ENCODE peak calls at places on chromosomes 11 and 22, in ten cellular contexts. One of them, this sample, is unnamed.

GRCh38 chr22:22752556-22753477 is 108.4 kb downstream of the GGTLC2 start:
- DNase-seq in cardiac muscle cell: no peak
- DNase-seq in left cardiac atrium: peak; percentile 47
- DNase-seq in A549: no peak
- DNase-seq in activated CD8-positive, alpha-beta memory T cell treated with anti-CD3 and anti-CD28 coated beads, Interleukin-2, amount 50 U/mL, for 48 hours: peak; percentile 23
- DNase-seq in activated CD8-positive, alpha-beta T cell treated with anti-CD3 and anti-CD28 coated beads for 36 hours: no peak
- DNase-seq in NCI-H1417: no peak
- DNase-seq in stromal cell of bone marrow: peak; percentile 23
- DNase-seq in RPMI7951: peak; percentile 18
- DNase-seq in left colon: no peak
- DNase-seq in this sample: no peak

GRCh38 chr11:115207166-115207591 is 297.0 kb downstream of the CADM1 start:
- DNase-seq in left colon: no peak
- DNase-seq in NCI-H1417: no peak
- DNase-seq in RPMI7951: no peak
- DNase-seq in left cardiac atrium: no peak
- DNase-seq in activated CD8-positive, alpha-beta T cell treated with anti-CD3 and anti-CD28 coated beads for 36 hours: no peak
- DNase-seq in activated CD8-positive, alpha-beta memory T cell treated with anti-CD3 and anti-CD28 coated beads, Interleukin-2, amount 50 U/mL, for 48 hours: no peak
- DNase-seq in cardiac muscle cell: peak; percentile 49
- DNase-seq in A549: no peak
- DNase-seq in stromal cell of bone marrow: no peak
- DNase-seq in this sample: no peak

GRCh38 chr11:2091112-2091746 is 48.0 kb downstream of the IGF2 start:
- DNase-seq in left colon: no peak
- DNase-seq in A549: no peak
- DNase-seq in left cardiac atrium: no peak
- DNase-seq in stromal cell of bone marrow: no peak
- DNase-seq in NCI-H1417: no peak
- DNase-seq in activated CD8-positive, alpha-beta memory T cell treated with anti-CD3 and anti-CD28 coated beads, Interleukin-2, amount 50 U/mL, for 48 hours: peak; percentile 43
- DNase-seq in RPMI7951: no peak
- DNase-seq in activated CD8-positive, alpha-beta T cell treated with anti-CD3 and anti-CD28 coated beads for 36 hours: no peak
- DNase-seq in cardiac muscle cell: no peak
- DNase-seq in this sample: no peak

GRCh38 chr11:69418576-69419296 is 62.7 kb upstream of the LINC01488 start:
- DNase-seq in NCI-H1417: no peak
- DNase-seq in left cardiac atrium: no peak
- DNase-seq in left colon: no peak
- DNase-seq in stromal cell of bone marrow: no peak
- DNase-seq in activated CD8-positive, alpha-beta T cell treated with anti-CD3 and anti-CD28 coated beads for 36 hours: no peak
- DNase-seq in cardiac muscle cell: no peak
- DNase-seq in RPMI7951: no peak
- DNase-seq in activated CD8-positive, alpha-beta memory T cell treated with anti-CD3 and anti-CD28 coated beads, Interleukin-2, amount 50 U/mL, for 48 hours: no peak
- DNase-seq in A549: no peak
- DNase-seq in this sample: no peak

GRCh38 chr11:68043029-68043348 is 4.2 kb downstream of the TCIRG1 start:
- DNase-seq in RPMI7951: no peak
- DNase-seq in cardiac muscle cell: no peak
- DNase-seq in stromal cell of bone marrow: no peak
- DNase-seq in NCI-H1417: no peak
- DNase-seq in activated CD8-positive, alpha-beta T cell treated with anti-CD3 and anti-CD28 coated beads for 36 hours: no peak
- DNase-seq in A549: no peak
- DNase-seq in activated CD8-positive, alpha-beta memory T cell treated with anti-CD3 and anti-CD28 coated beads, Interleukin-2, amount 50 U/mL, for 48 hours: no peak
- DNase-seq in left cardiac atrium: no peak
- DNase-seq in left colon: no peak
- DNase-seq in this sample: no peak

GRCh38 chr22:33697640-33698039 is 222.6 kb downstream of the LARGE1 start:
- DNase-seq in cardiac muscle cell: no peak
- DNase-seq in RPMI7951: no peak
- DNase-seq in A549: no peak
- DNase-seq in NCI-H1417: no peak
- DNase-seq in activated CD8-positive, alpha-beta memory T cell treated with anti-CD3 and anti-CD28 coated beads, Interleukin-2, amount 50 U/mL, for 48 hours: no peak
- DNase-seq in activated CD8-positive, alpha-beta T cell treated with anti-CD3 and anti-CD28 coated beads for 36 hours: no peak
- DNase-seq in stromal cell of bone marrow: peak; percentile 9
- DNase-seq in left colon: no peak
- DNase-seq in left cardiac atrium: no peak
- DNase-seq in this sample: no peak

GRCh38 chr22:19758896-19759458 is 1.6 kb upstream of the TBX1 start:
- DNase-seq in left cardiac atrium: no peak
- DNase-seq in NCI-H1417: no peak
- DNase-seq in left colon: no peak
- DNase-seq in A549: no peak
- DNase-seq in stromal cell of bone marrow: no peak
- DNase-seq in activated CD8-positive, alpha-beta memory T cell treated with anti-CD3 and anti-CD28 coated beads, Interleukin-2, amount 50 U/mL, for 48 hours: no peak
- DNase-seq in cardiac muscle cell: no peak
- DNase-seq in activated CD8-positive, alpha-beta T cell treated with anti-CD3 and anti-CD28 coated beads for 36 hours: no peak
- DNase-seq in RPMI7951: no peak
- DNase-seq in this sample: no peak

GRCh38 chr22:28051787-28052356 is 132.8 kb upstream of the PITPNB start:
- DNase-seq in NCI-H1417: peak; percentile 13
- DNase-seq in left cardiac atrium: peak; percentile 73
- DNase-seq in left colon: peak; percentile 69
- DNase-seq in activated CD8-positive, alpha-beta T cell treated with anti-CD3 and anti-CD28 coated beads for 36 hours: peak; percentile 57
- DNase-seq in RPMI7951: peak; percentile 43
- DNase-seq in activated CD8-positive, alpha-beta memory T cell treated with anti-CD3 and anti-CD28 coated beads, Interleukin-2, amount 50 U/mL, for 48 hours: peak; percentile 69
- DNase-seq in stromal cell of bone marrow: peak; percentile 35
- DNase-seq in cardiac muscle cell: peak; percentile 77
- DNase-seq in A549: peak; percentile 21
- DNase-seq in this sample: peak; percentile 82

GRCh38 chr22:20497426-20497825 is 1.8 kb upstream of the KLHL22 start:
- DNase-seq in left cardiac atrium: no peak
- DNase-seq in RPMI7951: no peak
- DNase-seq in left colon: no peak
- DNase-seq in A549: no peak
- DNase-seq in stromal cell of bone marrow: no peak
- DNase-seq in NCI-H1417: no peak
- DNase-seq in activated CD8-positive, alpha-beta T cell treated with anti-CD3 and anti-CD28 coated beads for 36 hours: no peak
- DNase-seq in cardiac muscle cell: no peak
- DNase-seq in activated CD8-positive, alpha-beta memory T cell treated with anti-CD3 and anti-CD28 coated beads, Interleukin-2, amount 50 U/mL, for 48 hours: no peak
- DNase-seq in this sample: no peak

GRCh38 chr22:50201191-50202129 is 649 bp downstream of the SELENOO start:
- DNase-seq in A549: no peak
- DNase-seq in left cardiac atrium: no peak
- DNase-seq in activated CD8-positive, alpha-beta T cell treated with anti-CD3 and anti-CD28 coated beads for 36 hours: no peak
- DNase-seq in cardiac muscle cell: peak; percentile 49
- DNase-seq in left colon: no peak
- DNase-seq in activated CD8-positive, alpha-beta memory T cell treated with anti-CD3 and anti-CD28 coated beads, Interleukin-2, amount 50 U/mL, for 48 hours: no peak
- DNase-seq in RPMI7951: peak; percentile 18
- DNase-seq in stromal cell of bone marrow: no peak
- DNase-seq in NCI-H1417: peak; percentile 40
- DNase-seq in this sample: peak; percentile 61

GRCh38 chr22:33553493-33553892 is 366.8 kb downstream of the LARGE1 start:
- DNase-seq in activated CD8-positive, alpha-beta T cell treated with anti-CD3 and anti-CD28 coated beads for 36 hours: no peak
- DNase-seq in left cardiac atrium: no peak
- DNase-seq in NCI-H1417: no peak
- DNase-seq in A549: no peak
- DNase-seq in cardiac muscle cell: no peak
- DNase-seq in stromal cell of bone marrow: no peak
- DNase-seq in activated CD8-positive, alpha-beta memory T cell treated with anti-CD3 and anti-CD28 coated beads, Interleukin-2, amount 50 U/mL, for 48 hours: no peak
- DNase-seq in left colon: no peak
- DNase-seq in RPMI7951: no peak
- DNase-seq in this sample: no peak

GRCh38 chr11:121517996-121518395 is 65.2 kb upstream of the SORL1-AS1 start:
- DNase-seq in left cardiac atrium: no peak
- DNase-seq in cardiac muscle cell: no peak
- DNase-seq in NCI-H1417: no peak
- DNase-seq in activated CD8-positive, alpha-beta T cell treated with anti-CD3 and anti-CD28 coated beads for 36 hours: no peak
- DNase-seq in stromal cell of bone marrow: no peak
- DNase-seq in RPMI7951: no peak
- DNase-seq in activated CD8-positive, alpha-beta memory T cell treated with anti-CD3 and anti-CD28 coated beads, Interleukin-2, amount 50 U/mL, for 48 hours: peak; percentile 39
- DNase-seq in left colon: no peak
- DNase-seq in A549: no peak
- DNase-seq in this sample: no peak

GRCh38 chr11:12725047-12725862 is 51.0 kb downstream of the TEAD1 start:
- DNase-seq in left cardiac atrium: no peak
- DNase-seq in stromal cell of bone marrow: no peak
- DNase-seq in NCI-H1417: no peak
- DNase-seq in RPMI7951: no peak
- DNase-seq in activated CD8-positive, alpha-beta memory T cell treated with anti-CD3 and anti-CD28 coated beads, Interleukin-2, amount 50 U/mL, for 48 hours: no peak
- DNase-seq in cardiac muscle cell: no peak
- DNase-seq in A549: no peak
- DNase-seq in left colon: no peak
- DNase-seq in activated CD8-positive, alpha-beta T cell treated with anti-CD3 and anti-CD28 coated beads for 36 hours: no peak
- DNase-seq in this sample: no peak

GRCh38 chr22:40728731-40729189 is 49.5 kb downstream of the MCHR1 start:
- DNase-seq in activated CD8-positive, alpha-beta memory T cell treated with anti-CD3 and anti-CD28 coated beads, Interleukin-2, amount 50 U/mL, for 48 hours: peak; percentile 75
- DNase-seq in activated CD8-positive, alpha-beta T cell treated with anti-CD3 and anti-CD28 coated beads for 36 hours: peak; percentile 79
- DNase-seq in left colon: peak; percentile 33
- DNase-seq in left cardiac atrium: no peak
- DNase-seq in A549: no peak
- DNase-seq in RPMI7951: peak; percentile 67
- DNase-seq in NCI-H1417: peak; percentile 10
- DNase-seq in cardiac muscle cell: peak; percentile 79
- DNase-seq in stromal cell of bone marrow: no peak
- DNase-seq in this sample: peak; percentile 96

GRCh38 chr11:76577199-76577920 is 93.2 kb downstream of the LRRC32 start:
- DNase-seq in cardiac muscle cell: peak; percentile 85
- DNase-seq in stromal cell of bone marrow: no peak
- DNase-seq in RPMI7951: peak; percentile 98
- DNase-seq in activated CD8-positive, alpha-beta memory T cell treated with anti-CD3 and anti-CD28 coated beads, Interleukin-2, amount 50 U/mL, for 48 hours: no peak
- DNase-seq in A549: no peak
- DNase-seq in left cardiac atrium: peak; percentile 80
- DNase-seq in NCI-H1417: peak; percentile 7
- DNase-seq in left colon: peak; percentile 59
- DNase-seq in activated CD8-positive, alpha-beta T cell treated with anti-CD3 and anti-CD28 coated beads for 36 hours: no peak
- DNase-seq in this sample: peak; percentile 50

GRCh38 chr22:47308886-47309285 is 546.4 kb downstream of the TBC1D22A start:
- DNase-seq in left cardiac atrium: no peak
- DNase-seq in activated CD8-positive, alpha-beta memory T cell treated with anti-CD3 and anti-CD28 coated beads, Interleukin-2, amount 50 U/mL, for 48 hours: no peak
- DNase-seq in left colon: no peak
- DNase-seq in stromal cell of bone marrow: no peak
- DNase-seq in RPMI7951: no peak
- DNase-seq in activated CD8-positive, alpha-beta T cell treated with anti-CD3 and anti-CD28 coated beads for 36 hours: no peak
- DNase-seq in A549: no peak
- DNase-seq in NCI-H1417: no peak
- DNase-seq in cardiac muscle cell: no peak
- DNase-seq in this sample: no peak

GRCh38 chr11:19055016-19055415 is 5.5 kb downstream of the MRGPRX2 start:
- DNase-seq in stromal cell of bone marrow: peak; percentile 31
- DNase-seq in cardiac muscle cell: no peak
- DNase-seq in left colon: no peak
- DNase-seq in activated CD8-positive, alpha-beta memory T cell treated with anti-CD3 and anti-CD28 coated beads, Interleukin-2, amount 50 U/mL, for 48 hours: no peak
- DNase-seq in activated CD8-positive, alpha-beta T cell treated with anti-CD3 and anti-CD28 coated beads for 36 hours: no peak
- DNase-seq in left cardiac atrium: no peak
- DNase-seq in A549: no peak
- DNase-seq in NCI-H1417: no peak
- DNase-seq in RPMI7951: peak; percentile 4
- DNase-seq in this sample: no peak

GRCh38 chr11:31643831-31644230 is 134.3 kb downstream of the ELP4 start:
- DNase-seq in cardiac muscle cell: no peak
- DNase-seq in activated CD8-positive, alpha-beta T cell treated with anti-CD3 and anti-CD28 coated beads for 36 hours: no peak
- DNase-seq in activated CD8-positive, alpha-beta memory T cell treated with anti-CD3 and anti-CD28 coated beads, Interleukin-2, amount 50 U/mL, for 48 hours: no peak
- DNase-seq in stromal cell of bone marrow: peak; percentile 12
- DNase-seq in A549: peak; percentile 0
- DNase-seq in left colon: no peak
- DNase-seq in left cardiac atrium: no peak
- DNase-seq in NCI-H1417: no peak
- DNase-seq in RPMI7951: peak; percentile 78
- DNase-seq in this sample: peak; percentile 82

GRCh38 chr11:60872952-60873524 is 5.7 kb downstream of the ZP1 start:
- DNase-seq in activated CD8-positive, alpha-beta memory T cell treated with anti-CD3 and anti-CD28 coated beads, Interleukin-2, amount 50 U/mL, for 48 hours: no peak
- DNase-seq in stromal cell of bone marrow: peak; percentile 29
- DNase-seq in cardiac muscle cell: no peak
- DNase-seq in activated CD8-positive, alpha-beta T cell treated with anti-CD3 and anti-CD28 coated beads for 36 hours: no peak
- DNase-seq in left cardiac atrium: no peak
- DNase-seq in RPMI7951: peak; percentile 89
- DNase-seq in NCI-H1417: no peak
- DNase-seq in left colon: no peak
- DNase-seq in A549: no peak
- DNase-seq in this sample: peak; percentile 23

GRCh38 chr11:28701760-28702449 is 593.7 kb downstream of the METTL15 start:
- DNase-seq in A549: peak; percentile 71
- DNase-seq in activated CD8-positive, alpha-beta T cell treated with anti-CD3 and anti-CD28 coated beads for 36 hours: no peak
- DNase-seq in stromal cell of bone marrow: no peak
- DNase-seq in left colon: no peak
- DNase-seq in activated CD8-positive, alpha-beta memory T cell treated with anti-CD3 and anti-CD28 coated beads, Interleukin-2, amount 50 U/mL, for 48 hours: no peak
- DNase-seq in NCI-H1417: no peak
- DNase-seq in cardiac muscle cell: no peak
- DNase-seq in RPMI7951: peak; percentile 71
- DNase-seq in left cardiac atrium: no peak
- DNase-seq in this sample: peak; percentile 26

GRCh38 chr22:28105988-28106387 is 186.9 kb upstream of the PITPNB start:
- DNase-seq in A549: no peak
- DNase-seq in stromal cell of bone marrow: no peak
- DNase-seq in left cardiac atrium: no peak
- DNase-seq in RPMI7951: no peak
- DNase-seq in activated CD8-positive, alpha-beta memory T cell treated with anti-CD3 and anti-CD28 coated beads, Interleukin-2, amount 50 U/mL, for 48 hours: no peak
- DNase-seq in left colon: no peak
- DNase-seq in cardiac muscle cell: no peak
- DNase-seq in NCI-H1417: no peak
- DNase-seq in activated CD8-positive, alpha-beta T cell treated with anti-CD3 and anti-CD28 coated beads for 36 hours: no peak
- DNase-seq in this sample: no peak

GRCh38 chr22:45968003-45968650 is 8.8 kb downstream of the WNT7B start:
- DNase-seq in cardiac muscle cell: no peak
- DNase-seq in activated CD8-positive, alpha-beta T cell treated with anti-CD3 and anti-CD28 coated beads for 36 hours: no peak
- DNase-seq in A549: no peak
- DNase-seq in NCI-H1417: no peak
- DNase-seq in stromal cell of bone marrow: no peak
- DNase-seq in RPMI7951: peak; percentile 96
- DNase-seq in left colon: no peak
- DNase-seq in left cardiac atrium: no peak
- DNase-seq in activated CD8-positive, alpha-beta memory T cell treated with anti-CD3 and anti-CD28 coated beads, Interleukin-2, amount 50 U/mL, for 48 hours: no peak
- DNase-seq in this sample: no peak

GRCh38 chr11:77345621-77346020 is 44.1 kb upstream of the GDPD4 start:
- DNase-seq in left cardiac atrium: no peak
- DNase-seq in stromal cell of bone marrow: peak; percentile 25
- DNase-seq in activated CD8-positive, alpha-beta memory T cell treated with anti-CD3 and anti-CD28 coated beads, Interleukin-2, amount 50 U/mL, for 48 hours: no peak
- DNase-seq in RPMI7951: peak; percentile 87
- DNase-seq in left colon: no peak
- DNase-seq in cardiac muscle cell: no peak
- DNase-seq in A549: no peak
- DNase-seq in NCI-H1417: no peak
- DNase-seq in activated CD8-positive, alpha-beta T cell treated with anti-CD3 and anti-CD28 coated beads for 36 hours: no peak
- DNase-seq in this sample: no peak

GRCh38 chr22:39493759-39494158 is 8.3 kb upstream of the MIEF1 start:
- DNase-seq in left colon: no peak
- DNase-seq in activated CD8-positive, alpha-beta T cell treated with anti-CD3 and anti-CD28 coated beads for 36 hours: no peak
- DNase-seq in A549: no peak
- DNase-seq in RPMI7951: peak; percentile 72
- DNase-seq in left cardiac atrium: no peak
- DNase-seq in stromal cell of bone marrow: peak; percentile 90
- DNase-seq in NCI-H1417: no peak
- DNase-seq in activated CD8-positive, alpha-beta memory T cell treated with anti-CD3 and anti-CD28 coated beads, Interleukin-2, amount 50 U/mL, for 48 hours: no peak
- DNase-seq in cardiac muscle cell: no peak
- DNase-seq in this sample: no peak

GRCh38 chr11:100562102-100562501 is 125.0 kb upstream of the ARHGAP42 start:
- DNase-seq in A549: no peak
- DNase-seq in activated CD8-positive, alpha-beta memory T cell treated with anti-CD3 and anti-CD28 coated beads, Interleukin-2, amount 50 U/mL, for 48 hours: no peak
- DNase-seq in activated CD8-positive, alpha-beta T cell treated with anti-CD3 and anti-CD28 coated beads for 36 hours: no peak
- DNase-seq in stromal cell of bone marrow: peak; percentile 78
- DNase-seq in NCI-H1417: no peak
- DNase-seq in left cardiac atrium: no peak
- DNase-seq in left colon: no peak
- DNase-seq in cardiac muscle cell: no peak
- DNase-seq in RPMI7951: peak; percentile 83
- DNase-seq in this sample: no peak